ENCODE peak calls at places on chromosome 22, in nine cellular contexts. K is GM23248, Y is IMR-90, D is ascending aorta, M is tibial artery, W is hepatocyte, O is aorta, J is ovary, V is neural progenitor cell. Q is an unnamed sample.

GRCh38 chr22:41725510-41726110 is 26.3 kb downstream of the MEI1 start:
- DNase-seq in K (no peak), Y (peak; percentile 12), D (no peak), M (no peak), W (peak; percentile 11), O (no peak), J (no peak), V (no peak), Q (no peak)

GRCh38 chr22:33326540-33327295 is 268.5 kb upstream of the SYN3 start:
- DNase-seq in K (no peak), Y (no peak), D (no peak), M (no peak), W (no peak), O (no peak), J (no peak), V (no peak), Q (no peak)

GRCh38 chr22:21621891-21622623 is 7.8 kb downstream of the YDJC start:
- DNase-seq in K (peak; percentile 40), Y (no peak), D (no peak), M (peak; percentile 52), W (no peak), O (peak; percentile 69), J (no peak), V (no peak), Q (no peak)

GRCh38 chr22:33922268-33922667 is 2.0 kb upstream of the LARGE1 start:
- DNase-seq in K (peak; percentile 73), Y (peak; percentile 34), D (no peak), M (peak; percentile 34), W (peak; percentile 70), O (peak; percentile 47), J (peak; percentile 58), V (peak; percentile 90), Q (no peak)

GRCh38 chr22:17637490-17638181 is 921 bp upstream of the BCL2L13 start:
- DNase-seq in K (no peak), Y (no peak), D (no peak), M (no peak), W (peak; percentile 4), O (no peak), J (no peak), V (no peak), Q (no peak)

GRCh38 chr22:19121631-19122142 is 525 bp downstream of the DGCR2 start:
- DNase-seq in K (peak; percentile 68), Y (peak; percentile 7), D (no peak), M (peak; percentile 46), W (peak; percentile 82), O (peak; percentile 67), J (peak; percentile 57), V (peak; percentile 74), Q (no peak)

GRCh38 chr22:32103648-32104326 is 55.3 kb downstream of the C22orf42 start:
- DNase-seq in K (peak; percentile 43), Y (peak; percentile 3), D (no peak), M (no peak), W (no peak), O (no peak), J (no peak), V (no peak), Q (no peak)

GRCh38 chr22:36727927-36728488 is 24.5 kb upstream of the CACNG2 start:
- DNase-seq in K (no peak), Y (no peak), D (no peak), M (no peak), W (no peak), O (no peak), J (no peak), V (no peak), Q (no peak)

GRCh38 chr22:30860176-30861105 is 108.1 kb downstream of the MORC2 start:
- DNase-seq in K (no peak), Y (no peak), D (no peak), M (no peak), W (peak; percentile 2), O (no peak), J (no peak), V (no peak), Q (no peak)

GRCh38 chr22:30743257-30744020 is 48.8 kb downstream of the OSBP2 start:
- DNase-seq in K (no peak), Y (no peak), D (no peak), M (no peak), W (no peak), O (no peak), J (no peak), V (no peak), Q (no peak)

GRCh38 chr22:37607010-37607911 is 1.4 kb upstream of the GGA1 start:
- DNase-seq in K (peak; percentile 62), Y (peak; percentile 40), D (no peak), M (peak; percentile 65), W (peak; percentile 95), O (peak; percentile 84), J (peak; percentile 89), V (peak; percentile 88), Q (peak; percentile 87)

GRCh38 chr22:45935573-45935972 is 41.4 kb downstream of the WNT7B start:
- DNase-seq in K (no peak), Y (no peak), D (no peak), M (no peak), W (no peak), O (no peak), J (no peak), V (no peak), Q (no peak)

GRCh38 chr22:45932066-45932465 is 44.9 kb downstream of the WNT7B start:
- DNase-seq in K (peak; percentile 66), Y (no peak), D (no peak), M (no peak), W (no peak), O (no peak), J (no peak), V (no peak), Q (no peak)

GRCh38 chr22:45934659-45935341 is 42.2 kb downstream of the WNT7B start:
- DNase-seq in K (peak; percentile 96), Y (peak; percentile 91), D (no peak), M (no peak), W (peak; percentile 45), O (peak; percentile 70), J (no peak), V (no peak), Q (peak; percentile 94)

GRCh38 chr22:45933503-45934167 is 43.3 kb downstream of the WNT7B start:
- DNase-seq in K (no peak), Y (no peak), D (no peak), M (no peak), W (no peak), O (no peak), J (no peak), V (no peak), Q (no peak)

GRCh38 chr22:45934168-45934564 is 42.8 kb downstream of the WNT7B start:
- DNase-seq in K (no peak), Y (no peak), D (no peak), M (no peak), W (no peak), O (no peak), J (no peak), V (no peak), Q (no peak)
- H3K27me3 ChIP-seq in K (no peaks in the 10 kb centered on the region), Y (peaks cover 7% of the 10 kb centered on the region), D (no peaks in the 10 kb centered on the region), M (peaks cover 76% of the 10 kb centered on the region), W (no peaks in the 10 kb centered on the region), O (no peaks in the 10 kb centered on the region), J (no peaks in the 10 kb centered on the region), V (no peaks in the 10 kb centered on the region), Q (no peaks in the 10 kb centered on the region)

DNA sequence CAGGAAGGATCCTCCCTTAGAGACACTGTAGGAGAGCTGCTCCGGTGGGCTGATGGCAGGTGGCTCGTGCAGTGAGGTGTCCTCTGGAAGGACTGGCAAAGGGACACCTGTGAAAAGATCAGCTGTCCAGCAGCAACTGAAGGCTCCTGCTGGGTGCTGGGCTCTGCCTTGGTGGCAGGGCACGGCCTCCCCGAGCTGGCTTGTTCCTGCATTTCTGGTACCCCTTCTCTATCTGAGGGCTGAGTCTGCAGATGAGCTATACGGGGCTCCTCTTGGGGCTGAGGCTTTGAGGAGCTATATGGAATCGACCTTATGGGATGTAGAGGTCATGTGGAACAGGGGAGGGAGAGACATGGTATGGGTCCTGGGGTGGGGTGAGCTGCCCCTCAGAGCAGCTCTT is 875.8 kb downstream of the BRD1 start:
- DNase-seq in K (no peak), Y (no peak), D (no peak), M (no peak), W (no peak), O (no peak), J (no peak), V (no peak), Q (no peak)
- H3K9me3 ChIP-seq in K (no peaks in the 10 kb centered on the region), Y (peaks cover 52% of the 10 kb centered on the region), D (no peaks in the 10 kb centered on the region), M (no peaks in the 10 kb centered on the region), W (no peaks in the 10 kb centered on the region), O (no peaks in the 10 kb centered on the region), J (no peaks in the 10 kb centered on the region), V (no peaks in the 10 kb centered on the region), Q (no peaks in the 10 kb centered on the region)

GRCh38 chr22:43420991-43421665 is 9.3 kb downstream of the MPPED1 start:
- DNase-seq in K (no peak), Y (no peak), D (no peak), M (no peak), W (no peak), O (peak; percentile 27), J (no peak), V (no peak), Q (no peak)

GRCh38 chr22:43418079-43418825 is 6.4 kb downstream of the MPPED1 start:
- DNase-seq in K (no peak), Y (no peak), D (no peak), M (no peak), W (no peak), O (no peak), J (no peak), V (no peak), Q (no peak)

GRCh38 chr22:43421914-43422615 is 10.3 kb downstream of the MPPED1 start:
- DNase-seq in K (no peak), Y (no peak), D (no peak), M (no peak), W (no peak), O (peak; percentile 28), J (no peak), V (no peak), Q (no peak)

GRCh38 chr22:43417555-43417954 is 5.7 kb downstream of the MPPED1 start:
- DNase-seq in K (no peak), Y (no peak), D (no peak), M (no peak), W (no peak), O (no peak), J (no peak), V (peak; percentile 38), Q (no peak)

GRCh38 chr22:43419371-43420080 is 7.7 kb downstream of the MPPED1 start:
- DNase-seq in K (no peak), Y (no peak), D (no peak), M (no peak), W (no peak), O (no peak), J (no peak), V (no peak), Q (no peak)
- H3K27me3 ChIP-seq in K (peaks cover 48% of the 10 kb centered on the region), Y (peaks cover 63% of the 10 kb centered on the region), D (no peaks in the 10 kb centered on the region), M (peaks cover 68% of the 10 kb centered on the region), W (peaks cover 32% of the 10 kb centered on the region), O (no peaks in the 10 kb centered on the region), J (no peaks in the 10 kb centered on the region), V (peaks cover 4% of the 10 kb centered on the region), Q (peaks cover 93% of the 10 kb centered on the region)

DNA sequence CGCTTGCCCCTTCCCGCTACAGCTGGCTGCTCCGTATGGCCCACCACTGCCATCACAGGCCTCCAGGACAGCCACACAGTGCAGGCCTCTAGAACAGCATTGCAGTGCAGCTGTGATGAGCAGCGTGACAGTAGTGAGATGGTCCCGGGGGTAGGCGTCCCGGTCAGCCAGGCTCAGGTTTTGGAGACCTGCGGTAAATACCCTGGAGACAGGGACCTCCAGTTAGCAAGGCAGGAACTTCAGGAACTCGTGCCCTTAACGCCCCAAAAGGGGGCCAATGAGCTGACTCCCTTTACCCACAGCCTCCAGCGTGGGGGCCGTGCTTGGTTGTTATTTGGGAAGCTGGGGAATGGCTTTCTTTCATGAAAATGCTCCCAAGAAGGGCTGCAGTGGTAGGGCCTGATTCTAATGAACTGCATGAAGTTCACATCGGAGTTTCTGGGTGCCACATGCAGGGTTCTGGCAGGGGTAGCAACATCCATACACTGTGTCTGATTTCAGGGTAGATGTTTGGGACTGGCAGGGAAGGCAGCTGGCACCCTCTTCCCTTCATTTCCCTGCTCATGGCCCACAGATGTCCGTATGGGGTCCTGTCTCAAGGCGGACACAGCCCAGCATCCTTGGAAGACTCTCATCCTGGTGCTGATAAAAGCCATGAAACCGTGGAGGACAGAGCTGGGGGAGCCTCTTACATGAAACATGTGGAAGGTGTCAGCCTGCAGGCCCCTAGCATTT is 440.5 kb downstream of the TBC1D22A start:
- DNase-seq in K (no peak), Y (no peak), D (no peak), M (no peak), W (no peak), O (no peak), J (no peak), V (no peak), Q (no peak)
- H3K9me3 ChIP-seq in K (no peaks in the 10 kb centered on the region), Y (no peaks in the 10 kb centered on the region), D (no peaks in the 10 kb centered on the region), M (no peaks in the 10 kb centered on the region), W (no peaks in the 10 kb centered on the region), O (no peaks in the 10 kb centered on the region), J (no peaks in the 10 kb centered on the region), V (no peaks in the 10 kb centered on the region), Q (no peaks in the 10 kb centered on the region)